ENCODE peak calls at places on chromosomes 6 and 20, in four cellular contexts. Z, U, C and I are unnamed samples.

GRCh38 chr6:136517582-136517981 is 32.6 kb downstream of the MAP7 start:
- DNase-seq in C (no peak), Z (no peak), U (no peak), I (no peak)

GRCh38 chr6:149234051-149234962 is 83.2 kb upstream of the TAB2 start:
- DNase-seq in C (no peak), U (no peak), Z (no peak), I (no peak)

GRCh38 chr6:157229733-157230132 is 93.6 kb downstream of the TMEM242 start:
- DNase-seq in Z (no peak), C (no peak), U (no peak), I (no peak)

GRCh38 chr6:43172127-43173007 is 1.3 kb downstream of the SRF start:
- DNase-seq in C (peak), Z (no peak), U (peak), I (peak)

GRCh38 chr20:10453241-10453640 is 18.1 kb downstream of the SLX4IP start:
- DNase-seq in C (no peak), Z (peak), U (no peak), I (no peak)

GRCh38 chr20:4720121-4720976 is 1.4 kb upstream of the PRND start:
- DNase-seq in C (peak), U (peak), Z (peak), I (peak)

GRCh38 chr6:25286891-25287290 is 7.7 kb downstream of the CARMIL1 start:
- DNase-seq in Z (no peak), U (no peak), C (no peak), I (no peak)

GRCh38 chr6:134676307-134677281 is 273.3 kb downstream of the ALDH8A1 start:
- DNase-seq in Z (no peak), C (no peak), U (no peak), I (no peak)

GRCh38 chr6:27502508-27503435 is 29.9 kb upstream of the ZNF184 start:
- DNase-seq in U (peak), Z (peak), C (peak), I (peak)

GRCh38 chr6:119119989-119120388 is 41.5 kb upstream of the FAM184A start:
- DNase-seq in U (no peak), C (no peak), Z (no peak), I (no peak)

GRCh38 chr20:5065489-5066383 is 54.0 kb downstream of the PCNA start:
- DNase-seq in C (peak), Z (no peak), U (no peak), I (no peak)

GRCh38 chr20:43681468-43681942 is 14.6 kb downstream of the MYBL2 start:
- DNase-seq in Z (peak), C (no peak), U (peak), I (no peak)

GRCh38 chr6:46184114-46184513 is 13.3 kb upstream of the ENPP5 start:
- DNase-seq in U (no peak), C (no peak), Z (no peak), I (no peak)

GRCh38 chr6:208379-208778 is 83.9 kb upstream of the DUSP22 start:
- DNase-seq in Z (no peak), C (no peak), U (no peak), I (no peak)

GRCh38 chr6:130780137-130780536 is 47.1 kb upstream of the SMLR1 start:
- DNase-seq in C (no peak), U (no peak), Z (no peak), I (no peak)

GRCh38 chr20:48926267-48926666 is 4.8 kb downstream of the ARFGEF2 start:
- DNase-seq in C (no peak), Z (no peak), U (no peak), I (no peak)

GRCh38 chr6:109579361-109579760 is 96.3 kb upstream of the ZBTB24 start:
- DNase-seq in C (no peak), Z (peak), U (no peak), I (no peak)

GRCh38 chr6:44504321-44504761 is 116.8 kb downstream of the CDC5L start:
- DNase-seq in C (no peak), Z (no peak), U (no peak), I (no peak)

GRCh38 chr6:125597411-125598253 is 151.8 kb upstream of the HEY2 start:
- DNase-seq in C (no peak), U (no peak), Z (no peak), I (no peak)
- TF ChIP-seq TARDBP in C (no peak), U (no peak), Z (no peak), I (no peak)

GRCh38 chr20:51560550-51561307 is 18.2 kb upstream of the NFATC2 start:
- DNase-seq in U (no peak), Z (no peak), C (no peak), I (no peak)

GRCh38 chr20:51562334-51563140 is 20.0 kb upstream of the NFATC2 start:
- DNase-seq in U (peak), Z (no peak), C (no peak), I (peak)

GRCh38 chr20:51563141-51563596 is 20.6 kb upstream of the NFATC2 start:
- DNase-seq in U (no peak), Z (no peak), C (no peak), I (no peak)

GRCh38 chr20:51563597-51564332 is 21.2 kb upstream of the NFATC2 start:
- DNase-seq in U (peak), Z (no peak), C (peak), I (peak)

DNA sequence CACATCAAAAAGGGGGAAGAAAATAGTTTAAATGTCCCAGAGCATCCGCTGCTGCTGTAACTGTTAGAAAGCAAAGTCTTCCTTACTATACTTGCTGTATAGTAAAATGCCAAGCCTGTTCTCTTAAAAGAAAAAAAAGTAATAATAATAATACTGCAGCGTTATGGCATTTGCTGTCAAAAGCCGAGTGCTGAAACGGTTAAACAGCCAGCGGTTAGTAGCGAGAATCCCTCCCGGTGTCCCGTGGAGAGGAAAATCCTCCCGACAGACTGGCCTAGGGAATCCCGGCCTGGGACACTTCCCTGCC is 19.5 kb upstream of the NFATC2 start:
- DNase-seq in C (no peak), Z (no peak), U (no peak), I (peak)
- TF ChIP-seq TARDBP in C (no peak), Z (no peak), U (no peak), I (no peak)

GRCh38 chr6:26312096-26312463 is 52.9 kb upstream of the BTN3A2 start:
- DNase-seq in Z (no peak), C (no peak), U (peak), I (no peak)
- TF ChIP-seq TARDBP in Z (no peak), C (no peak), U (no peak), I (no peak)

DNA sequence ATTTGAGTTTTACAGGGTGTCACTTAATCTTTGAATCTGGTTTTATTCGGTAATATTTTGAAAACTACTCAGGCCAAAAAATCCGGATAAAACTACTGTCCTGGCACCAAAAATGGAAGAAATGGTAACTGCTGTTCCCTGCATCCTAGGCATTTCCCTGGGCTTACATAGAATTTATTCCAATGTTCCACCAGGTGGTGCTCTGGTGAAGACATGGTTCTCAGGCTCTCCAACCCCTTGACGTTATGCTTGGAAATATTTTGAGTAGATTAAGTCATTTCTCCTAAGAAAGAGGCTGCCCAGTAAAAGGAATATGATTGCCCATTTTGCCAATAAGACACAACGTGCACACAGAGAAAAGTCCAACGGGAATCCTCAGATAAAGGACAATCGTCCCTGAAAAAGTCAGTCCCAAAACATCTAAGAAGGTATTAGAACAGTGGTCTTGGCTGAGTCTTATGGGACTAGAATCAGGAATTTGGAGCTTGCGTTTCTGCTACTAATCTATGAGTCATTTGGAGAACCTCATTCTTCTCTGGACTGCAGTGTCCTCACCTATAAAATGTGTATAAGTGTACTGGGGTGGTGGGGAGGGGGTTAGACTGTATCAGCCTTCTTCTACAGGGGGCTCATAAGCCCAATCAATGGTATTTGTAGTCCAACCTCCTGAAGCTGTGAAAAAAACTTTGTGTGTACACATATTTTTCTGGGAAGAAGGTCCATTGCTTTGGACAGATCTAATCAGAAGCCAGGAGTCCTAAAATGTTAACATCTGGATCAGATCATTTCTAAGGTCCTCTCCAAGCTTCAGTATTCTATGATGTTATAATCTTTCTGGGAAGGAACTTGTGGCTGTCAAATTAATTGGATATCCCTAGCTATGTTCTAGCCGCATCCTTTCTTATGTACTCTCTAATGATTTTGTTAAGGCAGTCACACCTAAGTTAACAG is 131.0 kb upstream of the BMP2 start:
- DNase-seq in C (peak), U (peak), Z (no peak), I (peak)
- TF ChIP-seq TARDBP in C (no peak), U (no peak), Z (no peak), I (no peak)

DNA sequence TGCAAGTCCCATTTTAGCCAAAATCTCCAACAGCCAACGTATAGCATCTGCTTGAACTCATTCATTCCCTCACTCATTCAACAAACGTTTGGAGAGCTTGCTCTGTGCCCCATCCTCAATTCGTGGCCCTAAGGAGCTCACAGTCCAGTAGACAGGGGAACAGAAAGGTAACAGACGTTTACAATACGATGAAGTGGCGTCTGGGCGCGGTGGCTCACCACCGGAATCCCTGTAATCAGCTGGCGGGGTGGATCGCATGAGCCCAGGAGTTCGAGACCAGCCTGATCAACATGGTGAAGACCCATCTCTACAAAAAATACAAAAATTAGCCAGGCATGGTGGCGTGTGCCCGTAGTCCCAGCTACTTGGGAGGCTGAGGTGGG is 790 bp upstream of the E2F1 start:
- DNase-seq in Z (no peak), C (no peak), U (no peak), I (no peak)
- TF ChIP-seq TARDBP in Z (no peak), C (peak), U (no peak), I (no peak)